ENCODE peak calls at places on chromosome 11, in five cellular contexts. T is CD8-positive, alpha-beta T cell; P is lung; M is cardiac muscle cell; U is AG09319. H is an unnamed sample.

GRCh38 chr11:94664336-94664735 is 97.2 kb downstream of the PIWIL4 start:
- DNase-seq in P (no peak), T (no peak), U (no peak), M (no peak), H (peak; percentile 57)

GRCh38 chr11:126112547-126112946 is 49.9 kb upstream of the CDON start:
- DNase-seq in U (peak; percentile 84), P (no peak), M (peak; percentile 85), T (no peak), H (no peak)

GRCh38 chr11:61679893-61680621 is at the start of gene DAGLA:
- DNase-seq in U (no peak), M (peak; percentile 72), T (peak; percentile 60), P (peak; percentile 75), H (peak; percentile 83)

GRCh38 chr11:108199446-108200321 is 22.8 kb downstream of the NPAT start:
- DNase-seq in T (no peak), U (no peak), P (peak; percentile 38), M (peak; percentile 82), H (peak; percentile 27)

GRCh38 chr11:124657922-124658321 is 15.6 kb downstream of the SIAE start:
- DNase-seq in T (no peak), M (peak; percentile 10), P (no peak), U (no peak), H (no peak)

GRCh38 chr11:31487848-31488247 is 21.6 kb downstream of the IMMP1L start:
- DNase-seq in U (peak; percentile 28), P (no peak), T (no peak), M (peak; percentile 81), H (peak; percentile 15)

GRCh38 chr11:118629761-118630661 is 22.6 kb downstream of the PHLDB1 start:
- DNase-seq in T (no peak), M (no peak), U (no peak), P (peak; percentile 70), H (no peak)

GRCh38 chr11:2121227-2122130 is 17.7 kb downstream of the IGF2 start:
- DNase-seq in P (no peak), M (no peak), U (no peak), T (no peak), H (no peak)

GRCh38 chr11:70608568-70609314 is 210.4 kb downstream of the CTTN start:
- DNase-seq in M (peak; percentile 25), T (no peak), U (peak; percentile 28), P (no peak), H (no peak)

DNA sequence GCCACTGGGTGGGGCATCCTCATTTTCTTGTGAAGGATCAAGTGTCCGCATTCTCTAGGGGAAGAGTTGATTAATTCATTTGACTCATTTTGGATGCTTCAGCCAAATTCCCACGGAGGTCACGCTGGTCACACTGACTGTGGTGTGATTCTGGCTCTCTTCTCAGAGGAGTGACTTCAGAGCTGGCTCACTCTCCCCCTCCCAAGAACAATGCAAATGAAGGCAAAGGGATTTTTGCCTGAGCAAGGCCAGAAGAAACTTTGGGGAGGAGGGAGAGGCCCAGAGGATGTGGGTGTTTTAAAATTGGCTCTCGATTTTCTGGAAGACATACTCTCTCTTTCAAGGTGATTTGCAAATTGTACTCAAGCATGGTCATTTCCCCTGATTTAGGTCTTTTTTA is 51.1 kb upstream of the LMO2 start:
- DNase-seq in P (no peak), U (peak; percentile 20), T (no peak), M (peak; percentile 68), H (no peak)
- TF ChIP-seq CTCF in P (no peak), U (no peak), T (no peak), M (no peak), H (no peak)

GRCh38 chr11:96798445-96798844 is 408.6 kb downstream of the JRKL start:
- DNase-seq in U (no peak), M (no peak), P (no peak), T (no peak), H (no peak)

GRCh38 chr11:96794152-96794551 is 404.3 kb downstream of the JRKL start:
- DNase-seq in P (no peak), M (no peak), U (no peak), T (no peak), H (no peak)
- TF ChIP-seq CTCF in P (no peak), M (no peak), U (no peak), T (no peak), H (no peak)

DNA sequence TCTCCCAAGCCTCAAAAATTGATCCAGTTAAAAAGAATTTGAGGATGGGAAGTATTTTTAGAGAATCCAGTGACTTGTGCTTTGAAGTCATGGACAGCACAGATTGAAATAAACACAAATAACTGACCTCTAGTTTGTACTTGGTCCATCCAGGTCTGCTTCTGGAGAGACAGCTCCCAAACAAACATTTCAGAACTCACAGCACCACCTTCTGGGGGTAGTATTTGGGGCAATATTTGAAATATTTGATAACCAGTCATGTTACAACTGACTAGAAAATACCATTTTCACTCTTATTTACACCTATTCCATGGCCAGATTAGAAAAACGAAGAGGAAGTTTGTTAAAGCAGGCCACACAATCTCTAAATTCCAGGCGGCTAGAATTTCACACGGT is 56.2 kb downstream of the CTSC start:
- DNase-seq in P (no peak), U (no peak), M (peak; percentile 26), T (no peak), H (peak; percentile 7)
- TF ChIP-seq CTCF in P (no peak), U (peak; percentile 30), M (peak; percentile 31), T (no peak), H (no peak)

DNA sequence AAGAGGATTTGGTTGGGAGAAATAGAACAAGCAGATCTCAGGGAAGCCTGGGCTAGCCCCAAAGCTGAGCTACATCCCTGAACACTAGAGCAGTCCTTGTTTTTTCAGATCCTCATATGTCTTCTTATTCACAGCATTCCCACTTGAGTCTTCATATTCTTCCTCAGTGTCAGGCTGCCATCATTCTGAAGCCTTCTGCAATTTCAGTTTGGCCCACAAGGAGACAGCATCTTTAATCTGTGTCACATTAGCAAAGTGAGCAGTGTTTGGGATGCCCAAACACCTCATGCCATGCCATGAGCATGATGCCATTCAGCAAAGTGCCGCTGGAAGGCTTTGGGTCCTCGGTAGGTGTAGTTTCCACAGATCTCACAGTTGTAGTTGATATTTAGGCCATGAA is 56.6 kb downstream of the SCN3B start:
- DNase-seq in P (no peak), M (no peak), T (no peak), U (no peak), H (no peak)
- TF ChIP-seq CTCF in P (no peak), M (no peak), T (no peak), U (no peak), H (no peak)